ENCODE peak calls at places on chromosomes 5 and 9, in eight cellular contexts. T is GM18507, U is NCI-H1105, A is EL, Z is H54, F is ovary, H is right cardiac atrium, R is endothelial cell. B is an unnamed sample.

GRCh38 chr5:116837876-116838568 is 263.4 kb upstream of the SEMA6A start:
- DNase-seq in H (no peak), Z (no peak), A (no peak), F (no peak), T (no peak), U (no peak), R (no peak), B (no peak)

GRCh38 chr5:10934789-10935355 is 173.8 kb upstream of the DAP start:
- DNase-seq in Z (no peak), R (no peak), H (no peak), F (no peak), U (peak; percentile 27), T (no peak), A (no peak), B (no peak)

GRCh38 chr5:105885266-105885665 is 1785.5 kb downstream of the EFNA5 start:
- DNase-seq in R (no peak), H (no peak), F (no peak), U (no peak), A (no peak), T (no peak), Z (no peak), B (no peak)

GRCh38 chr5:52007230-52007858 is 624.1 kb downstream of the ISL1 start:
- DNase-seq in T (no peak), A (peak; percentile 21), Z (peak; percentile 1), F (no peak), R (peak; percentile 34), H (no peak), U (peak; percentile 75), B (no peak)

GRCh38 chr5:88878976-88879375 is 4.0 kb downstream of the MEF2C start:
- DNase-seq in F (no peak), A (no peak), Z (no peak), U (no peak), T (no peak), R (no peak), H (no peak), B (no peak)

GRCh38 chr9:127162567-127163365 is 40.3 kb upstream of the ANGPTL2 start:
- DNase-seq in R (no peak), T (no peak), Z (no peak), U (no peak), H (no peak), F (peak; percentile 17), A (no peak), B (no peak)

GRCh38 chr5:102762828-102763227 is 7.7 kb downstream of the PAM start:
- DNase-seq in A (no peak), Z (no peak), F (no peak), T (no peak), U (no peak), R (no peak), H (no peak), B (no peak)

GRCh38 chr5:132086277-132086794 is 12.7 kb downstream of the CSF2 start:
- DNase-seq in H (peak; percentile 89), T (no peak), A (peak; percentile 99), U (no peak), F (no peak), Z (peak; percentile 89), R (no peak), B (peak; percentile 87)

GRCh38 chr5:176405656-176406435 is 10.5 kb downstream of the CLTB start:
- DNase-seq in T (no peak), F (no peak), U (no peak), Z (no peak), R (peak; percentile 18), H (no peak), A (no peak), B (no peak)

GRCh38 chr9:92764381-92764987 is at the start of gene BICD2:
- DNase-seq in F (no peak), T (no peak), Z (no peak), A (no peak), U (no peak), H (no peak), R (peak; percentile 14), B (no peak)

GRCh38 chr5:16311666-16312065 is 132.1 kb upstream of the MARCHF11 start:
- DNase-seq in F (no peak), Z (no peak), H (no peak), R (no peak), T (no peak), A (no peak), U (no peak), B (no peak)

GRCh38 chr5:127290019-127290945 is at the start of gene MEGF10:
- DNase-seq in F (peak; percentile 39), U (no peak), H (peak; percentile 79), R (peak; percentile 70), Z (peak; percentile 35), T (peak; percentile 29), A (peak; percentile 65), B (no peak)

GRCh38 chr5:91293131-91293530 is 90.0 kb downstream of the ARRDC3 start:
- DNase-seq in T (no peak), F (no peak), U (no peak), H (no peak), A (peak; percentile 61), R (no peak), Z (peak; percentile 32), B (no peak)

GRCh38 chr5:68087866-68088265 is 127.7 kb upstream of the PIK3R1 start:
- DNase-seq in F (no peak), T (no peak), A (peak; percentile 24), U (no peak), H (no peak), R (no peak), Z (no peak), B (no peak)

GRCh38 chr9:123742009-123742767 is 187.7 kb downstream of the DENND1A start:
- DNase-seq in Z (no peak), A (no peak), T (no peak), H (peak; percentile 82), F (peak; percentile 33), U (no peak), R (no peak), B (peak; percentile 70)

GRCh38 chr9:108894225-108894997 is 32.3 kb downstream of the ACTL7A start:
- DNase-seq in Z (no peak), U (no peak), F (no peak), R (no peak), H (no peak), A (no peak), T (no peak), B (no peak)

GRCh38 chr5:16582081-16582480 is 34.7 kb downstream of the RETREG1 start:
- DNase-seq in Z (no peak), U (no peak), T (no peak), R (no peak), H (no peak), A (no peak), F (no peak), B (no peak)

GRCh38 chr5:40569549-40570270 is 110.0 kb upstream of the PTGER4 start:
- DNase-seq in R (no peak), U (no peak), Z (no peak), H (no peak), T (no peak), A (peak; percentile 36), F (no peak), B (no peak)

GRCh38 chr5:159786201-159786600 is 130.1 kb upstream of the ADRA1B start:
- DNase-seq in F (no peak), H (no peak), T (no peak), R (no peak), U (no peak), A (no peak), Z (no peak), B (no peak)

GRCh38 chr5:9818340-9818845 is 188.2 kb upstream of the TAS2R1 start:
- DNase-seq in A (no peak), Z (no peak), R (no peak), U (no peak), H (peak; percentile 31), F (no peak), T (no peak), B (no peak)

GRCh38 chr5:166188482-166188881 is 2103.0 kb upstream of the WWC1 start:
- DNase-seq in U (no peak), R (no peak), H (no peak), F (no peak), A (no peak), T (no peak), Z (no peak), B (no peak)

GRCh38 chr9:76027426-76027825 is 137.0 kb downstream of the PCSK5 start:
- DNase-seq in H (no peak), R (no peak), F (no peak), Z (no peak), U (no peak), A (no peak), T (no peak), B (no peak)

GRCh38 chr5:154830219-154830595 is 20.2 kb downstream of the FAXDC2 start:
- DNase-seq in T (no peak), F (no peak), Z (no peak), R (no peak), U (no peak), H (no peak), A (no peak), B (no peak)

GRCh38 chr5:31767335-31768031 is 128.6 kb downstream of the PDZD2 start:
- DNase-seq in U (no peak), F (no peak), Z (no peak), R (no peak), H (no peak), T (no peak), A (no peak), B (no peak)

GRCh38 chr5:110865400-110866094 is 126.7 kb downstream of the SLC25A46 start:
- DNase-seq in H (no peak), T (no peak), A (peak; percentile 28), U (no peak), F (no peak), Z (peak; percentile 19), R (peak; percentile 65), B (no peak)

GRCh38 chr5:20360243-20360642 is 372.2 kb upstream of the CDH18 start:
- DNase-seq in T (no peak), R (no peak), U (no peak), H (no peak), A (no peak), F (no peak), Z (no peak), B (no peak)

GRCh38 chr9:104831681-104832080 is 67.8 kb downstream of the NIPSNAP3B start:
- DNase-seq in T (no peak), Z (peak; percentile 41), R (no peak), H (no peak), F (no peak), A (peak; percentile 36), U (no peak), B (no peak)